ENCODE peak calls at places on chromosomes 7 and 10, in eight cellular contexts. Q is HEK293T; G is glomerular endothelial cell; L is B cell; Z is fibroblast of pulmonary artery; F is stimulated activated CD4-positive, alpha-beta T cell treated with anti-CD3 and anti-CD28 coated beads, Interleukin-4, amount 100 ng/mL, for 48 hours; K is DMS79; O is HCEC 1CT. U is an unnamed sample.

GRCh38 chr7:91566333-91566732 is 302.1 kb downstream of the FZD1 start:
- DNase-seq in Q (no peak), G (no peak), L (no peak), Z (no peak), F (no peak), K (no peak), O (no peak), U (no peak)

GRCh38 chr7:111708072-111708471 is 145.8 kb upstream of the IMMP2L start:
- DNase-seq in Q (no peak), G (no peak), L (no peak), Z (no peak), F (no peak), K (no peak), O (peak), U (no peak)

GRCh38 chr10:35910234-35910633 is 268.1 kb upstream of the FZD8 start:
- DNase-seq in Q (no peak), G (no peak), L (no peak), Z (peak), F (no peak), K (no peak), O (peak), U (no peak)

GRCh38 chr7:105245398-105246099 is 143.2 kb downstream of the SRPK2 start:
- DNase-seq in Q (no peak), G (no peak), L (no peak), Z (no peak), F (no peak), K (peak), O (no peak), U (no peak)

GRCh38 chr10:77522268-77522809 is 115.3 kb downstream of the KCNMA1 start:
- DNase-seq in Q (no peak), G (no peak), L (no peak), Z (no peak), F (no peak), K (no peak), O (no peak), U (no peak)

GRCh38 chr10:28906440-28906839 is 229.1 kb downstream of the BAMBI start:
- DNase-seq in Q (no peak), G (no peak), L (no peak), Z (no peak), F (no peak), K (no peak), O (peak), U (no peak)

GRCh38 chr7:149284343-149284742 is 22.3 kb downstream of the ZNF783 start:
- DNase-seq in Q (no peak), G (no peak), L (no peak), Z (no peak), F (no peak), K (peak), O (no peak), U (peak)

GRCh38 chr10:42454313-42454712 is 184.1 kb downstream of the ZNF33B start:
- DNase-seq in Q (no peak), G (no peak), L (no peak), Z (no peak), F (no peak), K (no peak), O (no peak), U (no peak)

GRCh38 chr7:88306590-88307048 is at the start of gene STEAP4:
- DNase-seq in Q (no peak), G (no peak), L (no peak), Z (peak), F (no peak), K (no peak), O (peak), U (no peak)

GRCh38 chr7:542935-543789 is 23.5 kb upstream of the PDGFA start:
- DNase-seq in Q (no peak), G (peak), L (no peak), Z (peak), F (no peak), K (no peak), O (peak), U (no peak)

GRCh38 chr7:71727347-71727746 is 595.4 kb downstream of the GALNT17 start:
- DNase-seq in Q (no peak), G (no peak), L (no peak), Z (no peak), F (no peak), K (no peak), O (no peak), U (no peak)

GRCh38 chr10:113019096-113019495 is 69.0 kb downstream of the TCF7L2 start:
- DNase-seq in Q (no peak), G (no peak), L (no peak), Z (no peak), F (no peak), K (no peak), O (no peak), U (no peak)

GRCh38 chr7:88219781-88220747 is at the start of gene SRI:
- DNase-seq in Q (peak), G (peak), L (peak), Z (peak), F (peak), K (peak), O (peak), U (peak)

GRCh38 chr10:102773320-102773719 is 29.6 kb downstream of the WBP1L start:
- DNase-seq in Q (no peak), G (no peak), L (no peak), Z (no peak), F (no peak), K (no peak), O (peak), U (no peak)

GRCh38 chr7:37927739-37928444 is 7.5 kb downstream of the EPDR1 start:
- DNase-seq in Q (no peak), G (no peak), L (no peak), Z (peak), F (no peak), K (no peak), O (no peak), U (no peak)

GRCh38 chr10:58439632-58440364 is 54.6 kb downstream of the TFAM start:
- DNase-seq in Q (no peak), G (no peak), L (no peak), Z (no peak), F (no peak), K (no peak), O (no peak), U (no peak)

GRCh38 chr7:16422917-16423316 is 1.6 kb upstream of the CRPPA start:
- DNase-seq in Q (no peak), G (no peak), L (no peak), Z (no peak), F (no peak), K (no peak), O (no peak), U (no peak)

GRCh38 chr10:396535-397220 is 261.4 kb downstream of the ZMYND11 start:
- DNase-seq in Q (no peak), G (no peak), L (peak), Z (peak), F (no peak), K (no peak), O (no peak), U (no peak)

GRCh38 chr7:128221929-128222403 is 19.1 kb upstream of the LEP start:
- DNase-seq in Q (no peak), G (no peak), L (no peak), Z (no peak), F (no peak), K (no peak), O (peak), U (no peak)

GRCh38 chr10:120011359-120012132 is 119.0 kb downstream of the SEC23IP start:
- DNase-seq in Q (no peak), G (no peak), L (no peak), Z (no peak), F (no peak), K (no peak), O (no peak), U (no peak)

GRCh38 chr7:32511791-32512190 is 16.5 kb downstream of the AVL9 start:
- DNase-seq in Q (no peak), G (no peak), L (no peak), Z (peak), F (no peak), K (no peak), O (no peak), U (no peak)

GRCh38 chr7:6691103-6691502 is 15.6 kb downstream of the ZNF12 start:
- DNase-seq in Q (no peak), G (no peak), L (no peak), Z (no peak), F (no peak), K (no peak), O (no peak), U (no peak)